ENCODE peak calls at places on chromosomes 16 and 17, in nine cellular contexts. A, Y, D, O, T, R, W, P and K are unnamed samples.
A peak's percentile ranks its signal among the peaks of the same experiment; 100 is the strongest.

GRCh38 chr16:71933913-71934696 is 38.8 kb downstream of the IST1 start:
- DNase-seq in A (no peak), Y (no peak), D (peak; percentile 63), O (no peak), T (no peak), R (no peak), W (peak; percentile 49), P (no peak), K (peak; percentile 15)

GRCh38 chr17:58215685-58216084 is 3.4 kb downstream of the MKS1 start:
- DNase-seq in A (no peak), Y (no peak), D (no peak), O (no peak), T (no peak), R (no peak), W (no peak), P (no peak), K (no peak)

GRCh38 chr16:79388396-79388795 is 212.1 kb downstream of the MAF start:
- DNase-seq in A (no peak), Y (no peak), D (no peak), O (no peak), T (no peak), R (no peak), W (no peak), P (no peak), K (no peak)

GRCh38 chr17:48915459-48916282 is 7.5 kb downstream of the UBE2Z start:
- DNase-seq in A (no peak), Y (no peak), D (peak; percentile 90), O (peak; percentile 11), T (no peak), R (peak; percentile 12), W (peak; percentile 82), P (no peak), K (peak; percentile 28)

GRCh38 chr16:85419503-85420408 is 193.4 kb upstream of the GSE1 start:
- DNase-seq in A (no peak), Y (no peak), D (no peak), O (no peak), T (no peak), R (no peak), W (no peak), P (no peak), K (no peak)

GRCh38 chr17:17141860-17142552 is 64.1 kb downstream of the PLD6 start:
- DNase-seq in A (peak; percentile 69), Y (no peak), D (peak; percentile 86), O (no peak), T (peak; percentile 86), R (peak; percentile 47), W (no peak), P (no peak), K (no peak)

GRCh38 chr17:57228921-57229320 is 27.4 kb upstream of the MSI2 start:
- DNase-seq in A (no peak), Y (no peak), D (no peak), O (no peak), T (no peak), R (no peak), W (no peak), P (no peak), K (no peak)

GRCh38 chr17:39604911-39605491 is 2.7 kb downstream of the NEUROD2 start:
- DNase-seq in A (no peak), Y (no peak), D (no peak), O (no peak), T (no peak), R (no peak), W (no peak), P (no peak), K (no peak)

GRCh38 chr17:48478224-48479013 is 48.4 kb upstream of the SKAP1 start:
- DNase-seq in A (no peak), Y (no peak), D (no peak), O (no peak), T (no peak), R (no peak), W (no peak), P (no peak), K (no peak)

GRCh38 chr17:4858880-4859260 is 25.7 kb downstream of the MINK1 start:
- DNase-seq in A (no peak), Y (no peak), D (peak; percentile 73), O (no peak), T (no peak), R (no peak), W (no peak), P (no peak), K (peak; percentile 59)

GRCh38 chr16:54280751-54281150 is 5.8 kb downstream of the IRX3 start:
- DNase-seq in A (no peak), Y (no peak), D (peak; percentile 31), O (no peak), T (no peak), R (no peak), W (no peak), P (no peak), K (no peak)

GRCh38 chr17:40501499-40501911 is at the start of gene TNS4:
- DNase-seq in A (no peak), Y (peak; percentile 67), D (no peak), O (no peak), T (no peak), R (no peak), W (no peak), P (no peak), K (peak; percentile 80)

GRCh38 chr16:86298166-86299131 is 211.9 kb upstream of the FOXF1 start:
- DNase-seq in A (no peak), Y (no peak), D (no peak), O (no peak), T (no peak), R (no peak), W (no peak), P (no peak), K (no peak)

GRCh38 chr16:67278773-67279295 is 498 bp upstream of the PLEKHG4 start:
- DNase-seq in A (no peak), Y (peak; percentile 31), D (no peak), O (no peak), T (peak; percentile 57), R (peak; percentile 33), W (no peak), P (no peak), K (peak; percentile 45)

GRCh38 chr17:34249497-34249877 is 5.6 kb upstream of the CCL2 start:
- DNase-seq in A (no peak), Y (no peak), D (peak; percentile 37), O (no peak), T (no peak), R (no peak), W (no peak), P (no peak), K (no peak)

GRCh38 chr17:2024572-2025219 is 438 bp downstream of the RTN4RL1 start:
- DNase-seq in A (no peak), Y (no peak), D (peak; percentile 39), O (no peak), T (no peak), R (no peak), W (no peak), P (no peak), K (peak; percentile 27)

GRCh38 chr16:24610421-24610765 is 71.0 kb downstream of the RBBP6 start:
- DNase-seq in A (peak; percentile 44), Y (no peak), D (peak; percentile 65), O (no peak), T (no peak), R (no peak), W (peak; percentile 0), P (peak; percentile 11), K (no peak)

GRCh38 chr16:26806641-26807040 is 260.1 kb upstream of the C16orf82 start:
- DNase-seq in A (no peak), Y (no peak), D (no peak), O (no peak), T (no peak), R (no peak), W (no peak), P (no peak), K (no peak)

GRCh38 chr16:7397901-7398300 is 65.3 kb downstream of the RBFOX1 start:
- DNase-seq in A (no peak), Y (no peak), D (peak; percentile 69), O (no peak), T (no peak), R (no peak), W (peak; percentile 56), P (no peak), K (no peak)

GRCh38 chr16:67000384-67001158 is 12.2 kb downstream of the CES4A start:
- DNase-seq in A (peak; percentile 70), Y (peak; percentile 36), D (peak; percentile 42), O (no peak), T (no peak), R (peak; percentile 52), W (no peak), P (peak; percentile 46), K (no peak)

GRCh38 chr16:81469710-81470481 is 25.3 kb downstream of the CMIP start:
- DNase-seq in A (no peak), Y (no peak), D (no peak), O (no peak), T (no peak), R (no peak), W (no peak), P (no peak), K (no peak)

GRCh38 chr16:83935005-83935857 is 17.8 kb upstream of the OSGIN1 start:
- DNase-seq in A (no peak), Y (no peak), D (no peak), O (no peak), T (no peak), R (no peak), W (no peak), P (no peak), K (no peak)

GRCh38 chr17:37490022-37490587 is 414 bp downstream of the DUSP14 start:
- DNase-seq in A (peak; percentile 87), Y (peak; percentile 43), D (peak; percentile 82), O (peak; percentile 26), T (peak; percentile 34), R (peak; percentile 62), W (no peak), P (peak; percentile 64), K (peak; percentile 64)

GRCh38 chr16:50154369-50154947 is 1.4 kb downstream of the TENT4B start:
- DNase-seq in A (peak; percentile 37), Y (no peak), D (peak; percentile 22), O (no peak), T (no peak), R (no peak), W (no peak), P (no peak), K (no peak)